ENCODE peak calls at places on chromosomes 1 and 21, in seven cellular contexts. Z, C, V, S, I, R and B are unnamed samples.
A peak's percentile ranks its signal among the peaks of the same experiment; 100 is the strongest.

GRCh38 chr1:60510162-60510561 is 436.6 kb upstream of the C1orf87 start:
- DNase-seq in Z (no peak), C (no peak), V (no peak), S (no peak), I (no peak), R (no peak), B (no peak)

GRCh38 chr1:15341634-15342375 is 67.9 kb upstream of the EFHD2 start:
- DNase-seq in Z (no peak), C (no peak), V (no peak), S (no peak), I (no peak), R (no peak), B (no peak)

GRCh38 chr1:58812926-58813325 is 29.1 kb upstream of the JUN start:
- DNase-seq in Z (no peak), C (no peak), V (no peak), S (no peak), I (no peak), R (no peak), B (no peak)

GRCh38 chr1:183783342-183783741 is 21.6 kb upstream of the RGL1 start:
- DNase-seq in Z (no peak), C (no peak), V (no peak), S (no peak), I (no peak), R (no peak), B (no peak)

GRCh38 chr1:231444059-231444458 is 22.0 kb upstream of the EGLN1 start:
- DNase-seq in Z (no peak), C (no peak), V (no peak), S (no peak), I (no peak), R (no peak), B (no peak)

GRCh38 chr1:53325326-53326087 is 2.4 kb downstream of the LRP8 start:
- DNase-seq in Z (no peak), C (no peak), V (peak; percentile 13), S (no peak), I (no peak), R (no peak), B (no peak)

GRCh38 chr1:111597433-111597832 is 22.2 kb upstream of the RAP1A start:
- DNase-seq in Z (no peak), C (no peak), V (no peak), S (no peak), I (no peak), R (no peak), B (no peak)

GRCh38 chr1:84632975-84633427 is 57.3 kb downstream of the SSX2IP start:
- DNase-seq in Z (no peak), C (no peak), V (peak; percentile 10), S (no peak), I (no peak), R (no peak), B (no peak)

GRCh38 chr1:21647431-21648373 is 21.5 kb downstream of the RAP1GAP start:
- DNase-seq in Z (no peak), C (no peak), V (peak; percentile 28), S (peak; percentile 87), I (no peak), R (no peak), B (no peak)

GRCh38 chr1:96472471-96472870 is 249.1 kb upstream of the PTBP2 start:
- DNase-seq in Z (no peak), C (no peak), V (no peak), S (no peak), I (no peak), R (no peak), B (no peak)

GRCh38 chr1:233409540-233409939 is 82.0 kb downstream of the MAP3K21 start:
- DNase-seq in Z (no peak), C (no peak), V (no peak), S (no peak), I (no peak), R (no peak), B (no peak)

GRCh38 chr21:18368193-18368592 is 35.4 kb downstream of the TMPRSS15 start:
- DNase-seq in Z (no peak), C (no peak), V (no peak), S (no peak), I (no peak), R (no peak), B (no peak)

GRCh38 chr1:229440821-229441537 is 7.1 kb upstream of the ACTA1 start:
- DNase-seq in Z (no peak), C (no peak), V (no peak), S (no peak), I (no peak), R (no peak), B (no peak)

GRCh38 chr1:111227875-111228747 is 598 bp downstream of the CHI3L2 start:
- DNase-seq in Z (no peak), C (no peak), V (no peak), S (no peak), I (no peak), R (peak; percentile 31), B (no peak)

GRCh38 chr1:44747878-44748277 is 8.2 kb downstream of the KIF2C start:
- DNase-seq in Z (no peak), C (no peak), V (no peak), S (no peak), I (no peak), R (no peak), B (no peak)

GRCh38 chr1:203173566-203173965 is 2.1 kb downstream of the MYBPH start:
- DNase-seq in Z (no peak), C (no peak), V (no peak), S (no peak), I (no peak), R (no peak), B (no peak)

GRCh38 chr1:21577324-21577723 is 68.1 kb downstream of the ALPL start:
- DNase-seq in Z (no peak), C (no peak), V (no peak), S (no peak), I (no peak), R (no peak), B (no peak)

DNA sequence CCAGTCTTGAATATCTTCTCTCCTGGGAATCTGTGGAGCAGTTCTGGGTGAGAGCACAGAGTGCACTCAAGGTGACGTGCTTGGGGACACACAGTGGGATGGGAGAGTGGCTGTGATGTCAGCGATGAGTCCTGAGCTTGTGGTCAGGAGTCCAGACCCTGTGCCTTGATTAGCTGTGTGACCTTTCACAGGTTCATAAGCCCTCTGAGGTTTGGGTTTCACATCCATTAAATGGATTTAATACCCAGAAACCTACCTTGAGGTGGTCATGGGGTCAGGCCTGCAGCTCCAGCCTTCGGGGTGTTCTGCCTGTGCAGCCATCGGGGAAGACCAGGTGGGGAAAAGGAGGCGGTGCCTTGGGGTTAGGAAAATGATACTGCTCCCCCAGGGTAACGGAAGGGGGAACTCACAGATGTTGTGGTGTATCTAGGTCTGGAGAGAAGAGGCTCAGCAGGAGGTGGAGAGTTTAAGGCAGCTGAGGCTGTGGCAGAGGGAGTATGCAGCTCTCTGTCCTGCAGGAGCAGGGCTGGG is 38.5 kb upstream of the ETV3 start:
- DNase-seq in Z (no peak), C (no peak), V (peak; percentile 36), S (no peak), I (no peak), R (no peak), B (no peak)
- TF ChIP-seq EP300 in Z (no peak), C (no peak), V (no peak), S (no peak), I (no peak), R (no peak), B (no peak)

DNA sequence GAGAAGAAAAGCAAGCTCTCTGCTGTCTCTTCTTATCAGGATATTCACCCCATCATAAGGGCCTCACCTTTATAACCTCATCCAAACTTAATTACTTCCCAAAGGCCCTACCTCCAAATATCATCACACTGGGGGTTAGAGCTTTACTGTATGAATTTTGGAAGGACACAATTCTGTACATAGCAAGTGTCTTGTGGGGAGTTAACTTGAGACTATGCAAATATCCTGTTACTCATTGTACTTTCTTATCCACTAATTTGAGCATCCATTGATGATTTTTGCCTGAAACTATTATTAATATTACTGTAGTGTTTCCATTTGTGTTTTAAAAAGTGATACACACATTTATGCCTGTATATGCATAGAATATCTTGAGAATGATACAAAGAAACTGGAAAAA is 129.1 kb upstream of the IVNS1ABP start:
- DNase-seq in Z (no peak), C (no peak), V (no peak), S (no peak), I (no peak), R (no peak), B (no peak)
- TF ChIP-seq POLR2AphosphoS5 in Z (no peak), C (no peak), V (no peak), S (no peak), I (no peak), R (no peak), B (no peak)

DNA sequence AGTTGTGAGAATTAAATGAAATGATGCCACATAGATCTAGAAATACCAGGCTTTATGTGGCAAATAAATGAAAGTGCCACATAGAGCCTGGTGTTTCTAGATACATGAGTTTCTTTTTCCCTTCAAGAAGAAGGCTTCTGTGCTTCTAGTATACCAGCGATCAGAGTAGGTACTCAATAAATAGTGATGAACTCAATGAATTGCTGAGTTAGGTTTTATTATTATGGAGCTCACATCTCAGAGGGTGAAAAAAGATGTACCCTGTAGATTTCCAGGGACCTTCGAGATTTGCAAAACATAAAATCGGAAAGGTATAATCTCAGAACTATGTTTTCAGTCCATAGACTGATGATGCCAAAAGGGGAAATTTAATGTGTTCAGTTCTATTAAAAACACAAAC is 2.3 kb upstream of the CLSTN1 start:
- DNase-seq in Z (no peak), C (no peak), V (no peak), S (no peak), I (no peak), R (no peak), B (no peak)
- TF ChIP-seq EP300 in Z (no peak), C (no peak), V (no peak), S (no peak), I (no peak), R (no peak), B (no peak)

GRCh38 chr1:157994704-157995540 is 1.5 kb downstream of the KIRREL1 start:
- DNase-seq in Z (no peak), C (peak; percentile 82), V (peak; percentile 20), S (no peak), I (no peak), R (no peak), B (no peak)

GRCh38 chr1:157992813-157993178 is 649 bp upstream of the KIRREL1 start:
- DNase-seq in Z (no peak), C (no peak), V (no peak), S (no peak), I (no peak), R (no peak), B (no peak)

GRCh38 chr1:157993179-157994080 is at the start of gene KIRREL1:
- DNase-seq in Z (peak; percentile 52), C (peak; percentile 90), V (peak; percentile 50), S (no peak), I (no peak), R (peak; percentile 30), B (peak; percentile 52)

GRCh38 chr1:157994081-157994581 is 686 bp downstream of the KIRREL1 start:
- DNase-seq in Z (peak; percentile 17), C (peak; percentile 78), V (no peak), S (no peak), I (no peak), R (no peak), B (no peak)

DNA sequence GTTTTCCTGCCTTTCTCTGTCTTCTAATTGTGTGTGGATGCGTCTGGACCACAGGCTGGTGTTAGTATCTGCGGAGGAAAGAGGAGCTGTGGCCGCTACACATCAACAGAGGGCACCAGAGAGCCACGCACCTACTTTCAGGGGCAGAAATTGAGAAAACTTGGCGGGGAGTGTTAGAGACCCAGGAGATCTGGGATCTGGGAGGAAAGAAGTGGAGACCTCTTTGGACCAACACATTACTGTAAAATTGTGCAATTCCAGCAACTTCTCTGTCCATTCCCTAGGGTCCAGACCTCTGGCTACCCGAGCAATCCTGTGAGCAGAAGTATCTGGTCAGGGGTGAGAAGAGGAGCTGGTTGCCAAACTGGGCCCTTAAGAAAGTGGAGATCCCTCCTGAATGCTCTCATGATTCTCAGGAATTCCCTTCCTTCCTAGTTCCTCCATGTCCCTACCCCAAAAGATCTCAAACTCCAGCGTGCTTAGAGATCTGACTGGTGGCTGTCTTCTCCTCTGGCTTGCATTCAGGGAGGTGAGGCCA is 1.3 kb upstream of the KIRREL1 start:
- DNase-seq in Z (peak; percentile 63), C (peak; percentile 89), V (peak; percentile 67), S (peak; percentile 62), I (no peak), R (peak; percentile 58), B (peak; percentile 63)
- TF ChIP-seq POLR2AphosphoS5 in Z (no peak), C (no peak), V (no peak), S (no peak), I (no peak), R (peak; percentile 30), B (no peak)